ENCODE peak calls at places on chromosomes 3 and 15, in nine cellular contexts. One of them, this sample, is unnamed.

GRCh38 chr3:47536221-47536891 is 22.8 kb upstream of the ELP6 start:
- DNase-seq in LHCN-M2: no peak
- DNase-seq in brain microvascular endothelial cell: no peak
- DNase-seq in CD4-positive, alpha-beta memory T cell: no peak
- DNase-seq in T-helper 2 cell: no peak
- DNase-seq in T-helper 17 cell: no peak
- DNase-seq in kidney tubule cell: no peak
- DNase-seq in psoas muscle: no peak
- DNase-seq in aorta: no peak
- DNase-seq in this sample: no peak

GRCh38 chr3:156745766-156746165 is 71.4 kb downstream of the TIPARP start:
- DNase-seq in LHCN-M2: no peak
- DNase-seq in brain microvascular endothelial cell: no peak
- DNase-seq in CD4-positive, alpha-beta memory T cell: no peak
- DNase-seq in T-helper 2 cell: no peak
- DNase-seq in T-helper 17 cell: no peak
- DNase-seq in kidney tubule cell: no peak
- DNase-seq in psoas muscle: no peak
- DNase-seq in aorta: no peak
- DNase-seq in this sample: no peak

GRCh38 chr3:179088306-179088705 is 16.7 kb upstream of the ZMAT3 start:
- DNase-seq in LHCN-M2: no peak
- DNase-seq in brain microvascular endothelial cell: no peak
- DNase-seq in CD4-positive, alpha-beta memory T cell: no peak
- DNase-seq in T-helper 2 cell: no peak
- DNase-seq in T-helper 17 cell: no peak
- DNase-seq in kidney tubule cell: no peak
- DNase-seq in psoas muscle: no peak
- DNase-seq in aorta: no peak
- DNase-seq in this sample: no peak

GRCh38 chr3:48507256-48508061 is 3.5 kb upstream of the SHISA5 start:
- DNase-seq in LHCN-M2: peak; percentile 79
- DNase-seq in brain microvascular endothelial cell: peak; percentile 29
- DNase-seq in CD4-positive, alpha-beta memory T cell: peak; percentile 75
- DNase-seq in T-helper 2 cell: peak; percentile 42
- DNase-seq in T-helper 17 cell: peak; percentile 64
- DNase-seq in kidney tubule cell: peak; percentile 88
- DNase-seq in psoas muscle: peak; percentile 61
- DNase-seq in aorta: peak; percentile 83
- DNase-seq in this sample: peak; percentile 60

GRCh38 chr15:46848704-46849103 is 868.6 kb upstream of the SEMA6D start:
- DNase-seq in LHCN-M2: no peak
- DNase-seq in brain microvascular endothelial cell: no peak
- DNase-seq in CD4-positive, alpha-beta memory T cell: no peak
- DNase-seq in T-helper 2 cell: no peak
- DNase-seq in T-helper 17 cell: no peak
- DNase-seq in kidney tubule cell: peak; percentile 88
- DNase-seq in psoas muscle: no peak
- DNase-seq in aorta: no peak
- DNase-seq in this sample: no peak

GRCh38 chr3:128503164-128503651 is 10.2 kb upstream of the GATA2 start:
- DNase-seq in LHCN-M2: no peak
- DNase-seq in brain microvascular endothelial cell: no peak
- DNase-seq in CD4-positive, alpha-beta memory T cell: no peak
- DNase-seq in T-helper 2 cell: no peak
- DNase-seq in T-helper 17 cell: no peak
- DNase-seq in kidney tubule cell: peak; percentile 22
- DNase-seq in psoas muscle: no peak
- DNase-seq in aorta: no peak
- DNase-seq in this sample: no peak

GRCh38 chr3:124772081-124772831 is 42.0 kb downstream of the UMPS start:
- DNase-seq in LHCN-M2: peak; percentile 91
- DNase-seq in brain microvascular endothelial cell: peak; percentile 68
- DNase-seq in CD4-positive, alpha-beta memory T cell: no peak
- DNase-seq in T-helper 2 cell: no peak
- DNase-seq in T-helper 17 cell: no peak
- DNase-seq in kidney tubule cell: peak; percentile 71
- DNase-seq in psoas muscle: no peak
- DNase-seq in aorta: no peak
- DNase-seq in this sample: no peak

GRCh38 chr15:98649621-98649995 is 1.3 kb downstream of the IGF1R start:
- DNase-seq in LHCN-M2: peak; percentile 54
- DNase-seq in brain microvascular endothelial cell: no peak
- DNase-seq in CD4-positive, alpha-beta memory T cell: peak; percentile 22
- DNase-seq in T-helper 2 cell: no peak
- DNase-seq in T-helper 17 cell: no peak
- DNase-seq in kidney tubule cell: peak; percentile 50
- DNase-seq in psoas muscle: peak; percentile 50
- DNase-seq in aorta: peak; percentile 87
- DNase-seq in this sample: no peak

GRCh38 chr3:127662051-127662469 is 10.7 kb upstream of the ABTB1 start:
- DNase-seq in LHCN-M2: no peak
- DNase-seq in brain microvascular endothelial cell: no peak
- DNase-seq in CD4-positive, alpha-beta memory T cell: no peak
- DNase-seq in T-helper 2 cell: no peak
- DNase-seq in T-helper 17 cell: no peak
- DNase-seq in kidney tubule cell: no peak
- DNase-seq in psoas muscle: no peak
- DNase-seq in aorta: peak; percentile 68
- DNase-seq in this sample: no peak

GRCh38 chr3:112289011-112289410 is 5.0 kb downstream of the SLC9C1 start:
- DNase-seq in LHCN-M2: no peak
- DNase-seq in brain microvascular endothelial cell: no peak
- DNase-seq in CD4-positive, alpha-beta memory T cell: no peak
- DNase-seq in T-helper 2 cell: no peak
- DNase-seq in T-helper 17 cell: no peak
- DNase-seq in kidney tubule cell: no peak
- DNase-seq in psoas muscle: no peak
- DNase-seq in aorta: no peak
- DNase-seq in this sample: no peak

GRCh38 chr3:194938845-194939531 is 253.3 kb downstream of the FAM43A start:
- DNase-seq in LHCN-M2: no peak
- DNase-seq in brain microvascular endothelial cell: no peak
- DNase-seq in CD4-positive, alpha-beta memory T cell: no peak
- DNase-seq in T-helper 2 cell: no peak
- DNase-seq in T-helper 17 cell: no peak
- DNase-seq in kidney tubule cell: no peak
- DNase-seq in psoas muscle: peak; percentile 43
- DNase-seq in aorta: no peak
- DNase-seq in this sample: no peak

GRCh38 chr3:142958707-142959106 is 4.8 kb downstream of the PAQR9 start:
- DNase-seq in LHCN-M2: no peak
- DNase-seq in brain microvascular endothelial cell: peak; percentile 59
- DNase-seq in CD4-positive, alpha-beta memory T cell: no peak
- DNase-seq in T-helper 2 cell: no peak
- DNase-seq in T-helper 17 cell: no peak
- DNase-seq in kidney tubule cell: peak; percentile 86
- DNase-seq in psoas muscle: peak; percentile 38
- DNase-seq in aorta: no peak
- DNase-seq in this sample: no peak

GRCh38 chr3:173938159-173938558 is 540.6 kb downstream of the NLGN1 start:
- DNase-seq in LHCN-M2: peak; percentile 55
- DNase-seq in brain microvascular endothelial cell: peak; percentile 48
- DNase-seq in CD4-positive, alpha-beta memory T cell: no peak
- DNase-seq in T-helper 2 cell: no peak
- DNase-seq in T-helper 17 cell: no peak
- DNase-seq in kidney tubule cell: peak; percentile 74
- DNase-seq in psoas muscle: no peak
- DNase-seq in aorta: no peak
- DNase-seq in this sample: no peak

GRCh38 chr3:107524214-107525100 is 1.7 kb downstream of the BBX start:
- DNase-seq in LHCN-M2: peak; percentile 51
- DNase-seq in brain microvascular endothelial cell: peak; percentile 48
- DNase-seq in CD4-positive, alpha-beta memory T cell: peak; percentile 45
- DNase-seq in T-helper 2 cell: peak; percentile 44
- DNase-seq in T-helper 17 cell: peak; percentile 58
- DNase-seq in kidney tubule cell: peak; percentile 67
- DNase-seq in psoas muscle: peak; percentile 58
- DNase-seq in aorta: peak; percentile 83
- DNase-seq in this sample: peak; percentile 41

GRCh38 chr3:143476965-143477640 is 357.5 kb downstream of the CHST2 start:
- DNase-seq in LHCN-M2: peak; percentile 19
- DNase-seq in brain microvascular endothelial cell: no peak
- DNase-seq in CD4-positive, alpha-beta memory T cell: no peak
- DNase-seq in T-helper 2 cell: no peak
- DNase-seq in T-helper 17 cell: no peak
- DNase-seq in kidney tubule cell: peak; percentile 35
- DNase-seq in psoas muscle: no peak
- DNase-seq in aorta: no peak
- DNase-seq in this sample: no peak